ENCODE peak calls at places on chromosome 17, in five cellular contexts. One of them, this sample, is unnamed.

GRCh38 chr17:79587421-79587820 is 23.4 kb downstream of the RBFOX3 start:
- DNase-seq in central memory CD8-positive, alpha-beta T cell: no peak
- DNase-seq in fibroblast of villous mesenchyme: no peak
- DNase-seq in neural progenitor cell: no peak
- DNase-seq in OCI-LY7: no peak
- DNase-seq in this sample: no peak

GRCh38 chr17:48244814-48245213 is 137.2 kb downstream of the SNX11 start:
- DNase-seq in central memory CD8-positive, alpha-beta T cell: no peak
- DNase-seq in fibroblast of villous mesenchyme: no peak
- DNase-seq in neural progenitor cell: no peak
- DNase-seq in OCI-LY7: no peak
- DNase-seq in this sample: peak

GRCh38 chr17:17141860-17142552 is 64.1 kb downstream of the PLD6 start:
- DNase-seq in central memory CD8-positive, alpha-beta T cell: no peak
- DNase-seq in fibroblast of villous mesenchyme: peak
- DNase-seq in neural progenitor cell: peak
- DNase-seq in OCI-LY7: peak
- DNase-seq in this sample: peak

GRCh38 chr17:41480581-41480980 is 370 bp downstream of the KRT35 start:
- DNase-seq in central memory CD8-positive, alpha-beta T cell: no peak
- DNase-seq in fibroblast of villous mesenchyme: no peak
- DNase-seq in neural progenitor cell: no peak
- DNase-seq in OCI-LY7: no peak
- DNase-seq in this sample: no peak

GRCh38 chr17:61488878-61489718 is 36.9 kb downstream of the TBX4 start:
- DNase-seq in central memory CD8-positive, alpha-beta T cell: no peak
- DNase-seq in fibroblast of villous mesenchyme: no peak
- DNase-seq in neural progenitor cell: no peak
- DNase-seq in OCI-LY7: no peak
- DNase-seq in this sample: no peak

GRCh38 chr17:48995871-48996695 is 1.1 kb upstream of the IGF2BP1 start:
- DNase-seq in central memory CD8-positive, alpha-beta T cell: no peak
- DNase-seq in fibroblast of villous mesenchyme: peak
- DNase-seq in neural progenitor cell: peak
- DNase-seq in OCI-LY7: peak
- DNase-seq in this sample: peak

GRCh38 chr17:4900231-4901107 is 1.1 kb downstream of the C17orf107 start:
- DNase-seq in central memory CD8-positive, alpha-beta T cell: peak
- DNase-seq in fibroblast of villous mesenchyme: no peak
- DNase-seq in neural progenitor cell: peak
- DNase-seq in OCI-LY7: peak
- DNase-seq in this sample: peak

GRCh38 chr17:72021417-72022041 is 99.3 kb upstream of the SOX9 start:
- DNase-seq in central memory CD8-positive, alpha-beta T cell: no peak
- DNase-seq in fibroblast of villous mesenchyme: no peak
- DNase-seq in neural progenitor cell: no peak
- DNase-seq in OCI-LY7: peak
- DNase-seq in this sample: no peak

GRCh38 chr17:33292184-33292980 is 713 bp downstream of the ASIC2 start:
- DNase-seq in central memory CD8-positive, alpha-beta T cell: no peak
- DNase-seq in fibroblast of villous mesenchyme: peak
- DNase-seq in neural progenitor cell: peak
- DNase-seq in OCI-LY7: no peak
- DNase-seq in this sample: peak

GRCh38 chr17:43823350-43824084 is 9.4 kb downstream of the MPP3 start:
- DNase-seq in central memory CD8-positive, alpha-beta T cell: no peak
- DNase-seq in fibroblast of villous mesenchyme: no peak
- DNase-seq in neural progenitor cell: no peak
- DNase-seq in OCI-LY7: no peak
- DNase-seq in this sample: no peak

GRCh38 chr17:21279582-21279981 is 4.9 kb upstream of the MAP2K3 start:
- DNase-seq in central memory CD8-positive, alpha-beta T cell: no peak
- DNase-seq in fibroblast of villous mesenchyme: no peak
- DNase-seq in neural progenitor cell: no peak
- DNase-seq in OCI-LY7: no peak
- DNase-seq in this sample: no peak

GRCh38 chr17:81500026-81500425 is 12.6 kb downstream of the ACTG1 start:
- DNase-seq in central memory CD8-positive, alpha-beta T cell: no peak
- DNase-seq in fibroblast of villous mesenchyme: no peak
- DNase-seq in neural progenitor cell: peak
- DNase-seq in OCI-LY7: no peak
- DNase-seq in this sample: peak

GRCh38 chr17:79393358-79394038 is 217.4 kb downstream of the RBFOX3 start:
- DNase-seq in central memory CD8-positive, alpha-beta T cell: peak
- DNase-seq in fibroblast of villous mesenchyme: peak
- DNase-seq in neural progenitor cell: peak
- DNase-seq in OCI-LY7: peak
- DNase-seq in this sample: peak

GRCh38 chr17:7293131-7293557 is 1.3 kb downstream of the YBX2 start:
- DNase-seq in central memory CD8-positive, alpha-beta T cell: no peak
- DNase-seq in fibroblast of villous mesenchyme: no peak
- DNase-seq in neural progenitor cell: no peak
- DNase-seq in OCI-LY7: no peak
- DNase-seq in this sample: no peak

GRCh38 chr17:50021681-50022370 is 26.8 kb upstream of the DLX3 start:
- DNase-seq in central memory CD8-positive, alpha-beta T cell: no peak
- DNase-seq in fibroblast of villous mesenchyme: no peak
- DNase-seq in neural progenitor cell: no peak
- DNase-seq in OCI-LY7: no peak
- DNase-seq in this sample: no peak

GRCh38 chr17:28759296-28759865 is 15.6 kb downstream of the TRAF4 start:
- DNase-seq in central memory CD8-positive, alpha-beta T cell: no peak
- DNase-seq in fibroblast of villous mesenchyme: no peak
- DNase-seq in neural progenitor cell: no peak
- DNase-seq in OCI-LY7: no peak
- DNase-seq in this sample: no peak

GRCh38 chr17:4534928-4535666 is 20.1 kb downstream of the MYBBP1A start:
- DNase-seq in central memory CD8-positive, alpha-beta T cell: no peak
- DNase-seq in fibroblast of villous mesenchyme: no peak
- DNase-seq in neural progenitor cell: no peak
- DNase-seq in OCI-LY7: no peak
- DNase-seq in this sample: no peak

GRCh38 chr17:8859029-8859803 is 8.3 kb downstream of the PIK3R6 start:
- DNase-seq in central memory CD8-positive, alpha-beta T cell: no peak
- DNase-seq in fibroblast of villous mesenchyme: peak
- DNase-seq in neural progenitor cell: no peak
- DNase-seq in OCI-LY7: no peak
- DNase-seq in this sample: no peak

GRCh38 chr17:13750783-13751484 is 149.2 kb upstream of the HS3ST3A1 start:
- DNase-seq in central memory CD8-positive, alpha-beta T cell: no peak
- DNase-seq in fibroblast of villous mesenchyme: peak
- DNase-seq in neural progenitor cell: no peak
- DNase-seq in OCI-LY7: no peak
- DNase-seq in this sample: peak

This sample was measured in mesendoderm.